ENCODE peak calls at places on chromosomes 3 and 15, in four cellular contexts. P is fibroblast of lung; L is CD8-positive, alpha-beta T cell; G is Caco-2. N is an unnamed sample.

GRCh38 chr15:64130159-64130558 is 21.4 kb upstream of the SNX22 start:
- DNase-seq in P (no peak), L (no peak), G (no peak), N (no peak)

GRCh38 chr3:50267280-50267913 is 1.6 kb upstream of the SEMA3B start:
- DNase-seq in P (no peak), L (no peak), G (no peak), N (peak; percentile 84)

GRCh38 chr15:78921517-78921916 is 23.3 kb downstream of the CTSH start:
- DNase-seq in P (no peak), L (no peak), G (no peak), N (no peak)

GRCh38 chr3:154548341-154548740 is 118.4 kb upstream of the GPR149 start:
- DNase-seq in P (no peak), L (no peak), G (no peak), N (no peak)

GRCh38 chr15:57697588-57697987 is 8.9 kb upstream of the POLR2M start:
- DNase-seq in P (peak; percentile 10), L (no peak), G (no peak), N (no peak)

GRCh38 chr3:14491396-14492190 is 48.5 kb downstream of the GRIP2 start:
- DNase-seq in P (no peak), L (no peak), G (no peak), N (no peak)

GRCh38 chr3:30346927-30347320 is 259.5 kb upstream of the TGFBR2 start:
- DNase-seq in P (no peak), L (no peak), G (no peak), N (no peak)

GRCh38 chr3:121998030-121998580 is 23.9 kb downstream of the ILDR1 start:
- DNase-seq in P (peak; percentile 18), L (no peak), G (no peak), N (no peak)

GRCh38 chr3:41199866-41200668 is 762 bp downstream of the CTNNB1 start:
- DNase-seq in P (peak; percentile 31), L (peak; percentile 39), G (no peak), N (no peak)

GRCh38 chr15:101525087-101525669 is 35.7 kb upstream of the PCSK6 start:
- DNase-seq in P (no peak), L (no peak), G (no peak), N (no peak)

GRCh38 chr3:51642462-51642861 is 28.6 kb upstream of the TEX264 start:
- DNase-seq in P (peak; percentile 21), L (no peak), G (peak; percentile 20), N (no peak)

GRCh38 chr15:70341566-70341965 is 243.8 kb upstream of the TLE3 start:
- DNase-seq in P (no peak), L (no peak), G (no peak), N (no peak)

GRCh38 chr15:70200003-70200410 is 102.3 kb upstream of the TLE3 start:
- DNase-seq in P (no peak), L (no peak), G (no peak), N (no peak)

GRCh38 chr15:77804210-77804609 is 171.5 kb upstream of the LINGO1 start:
- DNase-seq in P (no peak), L (no peak), G (no peak), N (no peak)

GRCh38 chr3:16048435-16049318 is 125.8 kb upstream of the GALNT15 start:
- DNase-seq in P (peak; percentile 86), L (peak; percentile 31), G (peak; percentile 74), N (no peak)

GRCh38 chr3:113166719-113167492 is 44.5 kb upstream of the BOC start:
- DNase-seq in P (peak; percentile 73), L (no peak), G (no peak), N (no peak)

GRCh38 chr3:94069242-94069813 is 6.5 kb downstream of the NSUN3 start:
- DNase-seq in P (peak; percentile 57), L (no peak), G (no peak), N (no peak)

GRCh38 chr3:190238871-190239270 is 83.4 kb downstream of the CLDN1 start:
- DNase-seq in P (no peak), L (no peak), G (no peak), N (no peak)

GRCh38 chr3:45112939-45113338 is 33.2 kb downstream of the CDCP1 start:
- DNase-seq in P (peak; percentile 83), L (no peak), G (no peak), N (no peak)

GRCh38 chr3:49266410-49267170 is 10.4 kb downstream of the C3orf62 start:
- DNase-seq in P (no peak), L (no peak), G (no peak), N (no peak)

GRCh38 chr3:182567666-182568065 is 225.6 kb upstream of the ATP11B start:
- DNase-seq in P (no peak), L (no peak), G (no peak), N (no peak)

GRCh38 chr15:70376929-70377691 is 279.4 kb upstream of the TLE3 start:
- DNase-seq in P (peak; percentile 48), L (no peak), G (no peak), N (peak; percentile 73)

GRCh38 chr3:102223139-102223538 is 211.7 kb upstream of the ZPLD1 start:
- DNase-seq in P (no peak), L (no peak), G (no peak), N (no peak)

GRCh38 chr3:154275308-154275707 is 49.0 kb downstream of the DHX36 start:
- DNase-seq in P (no peak), L (no peak), G (no peak), N (no peak)

GRCh38 chr15:77895742-77896141 is 181.8 kb downstream of the TBC1D2B start:
- DNase-seq in P (no peak), L (no peak), G (no peak), N (no peak)

GRCh38 chr3:185822221-185822956 is 2.5 kb downstream of the IGF2BP2 start:
- DNase-seq in P (peak; percentile 83), L (no peak), G (no peak), N (no peak)

GRCh38 chr3:32969656-32970055 is 18.2 kb downstream of the CCR4 start:
- DNase-seq in P (peak; percentile 17), L (no peak), G (no peak), N (no peak)

GRCh38 chr3:16060358-16060852 is 114.1 kb upstream of the GALNT15 start:
- DNase-seq in P (peak; percentile 100), L (no peak), G (peak; percentile 77), N (no peak)

GRCh38 chr3:171944109-171945016 is 95.0 kb upstream of the FNDC3B start:
- DNase-seq in P (peak; percentile 39), L (no peak), G (no peak), N (no peak)

GRCh38 chr3:149061776-149062175 is 24.6 kb downstream of the HLTF start:
- DNase-seq in P (no peak), L (no peak), G (no peak), N (no peak)

GRCh38 chr3:170499562-170500156 is 81.0 kb downstream of the CLDN11 start:
- DNase-seq in P (peak; percentile 84), L (no peak), G (peak; percentile 47), N (no peak)

GRCh38 chr3:32026583-32026982 is 45.0 kb downstream of the ZNF860 start:
- DNase-seq in P (no peak), L (no peak), G (no peak), N (no peak)

GRCh38 chr3:43499256-43499655 is 122.6 kb downstream of the ANO10 start:
- DNase-seq in P (no peak), L (no peak), G (no peak), N (no peak)

GRCh38 chr3:137110392-137110996 is 152.7 kb downstream of the IL20RB start:
- DNase-seq in P (peak; percentile 39), L (no peak), G (peak; percentile 28), N (no peak)

DNA sequence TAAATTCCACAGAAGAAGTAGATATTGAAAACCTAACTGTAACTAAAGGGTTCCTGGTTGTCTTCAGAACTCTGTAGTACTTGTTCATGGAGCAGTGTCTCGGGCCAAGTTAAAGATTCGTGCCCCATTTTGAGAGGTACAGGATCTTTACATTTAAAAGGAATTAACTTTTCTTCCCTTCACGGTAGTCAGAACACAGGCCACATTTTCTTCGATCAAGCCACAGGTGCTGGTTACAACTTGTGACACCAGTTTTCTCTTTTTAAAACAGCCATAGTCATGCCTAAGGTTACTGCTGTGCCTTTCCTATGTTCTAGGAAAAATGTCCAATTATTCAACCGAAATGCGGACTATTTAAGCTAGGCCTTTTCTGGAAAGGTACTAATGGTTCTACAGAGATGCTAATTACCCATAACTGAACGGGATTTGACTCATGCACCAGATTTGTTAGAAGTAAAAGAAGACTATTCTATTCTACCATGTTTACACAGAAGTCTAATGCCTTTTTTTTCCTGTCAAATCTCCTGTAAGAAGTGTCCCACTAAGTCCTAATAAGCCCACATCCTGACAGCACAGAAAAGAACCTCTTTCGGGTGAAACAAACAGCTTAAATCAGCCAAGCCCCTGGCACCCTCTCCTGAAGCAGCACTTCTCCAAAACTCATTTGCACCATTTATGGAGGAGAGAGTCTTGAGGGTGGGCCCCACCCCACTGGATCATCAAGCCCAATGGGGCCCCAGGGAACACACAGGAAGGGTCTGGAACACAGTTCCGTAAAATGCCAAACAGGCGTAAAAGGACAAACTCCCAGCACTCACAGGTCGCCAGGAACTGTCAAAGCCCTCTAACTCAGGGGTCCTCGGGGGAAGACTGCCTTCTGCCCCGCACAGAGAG is 1.9 kb downstream of the LRIG1 start:
- DNase-seq in P (peak; percentile 34), L (no peak), G (no peak), N (no peak)
- H3K4me3 ChIP-seq in P (peak overlapping the region; percentile 91), L (no peak overlapping the region), G (peak overlapping the region; percentile 98), N (peak overlapping the region; percentile 99)

DNA sequence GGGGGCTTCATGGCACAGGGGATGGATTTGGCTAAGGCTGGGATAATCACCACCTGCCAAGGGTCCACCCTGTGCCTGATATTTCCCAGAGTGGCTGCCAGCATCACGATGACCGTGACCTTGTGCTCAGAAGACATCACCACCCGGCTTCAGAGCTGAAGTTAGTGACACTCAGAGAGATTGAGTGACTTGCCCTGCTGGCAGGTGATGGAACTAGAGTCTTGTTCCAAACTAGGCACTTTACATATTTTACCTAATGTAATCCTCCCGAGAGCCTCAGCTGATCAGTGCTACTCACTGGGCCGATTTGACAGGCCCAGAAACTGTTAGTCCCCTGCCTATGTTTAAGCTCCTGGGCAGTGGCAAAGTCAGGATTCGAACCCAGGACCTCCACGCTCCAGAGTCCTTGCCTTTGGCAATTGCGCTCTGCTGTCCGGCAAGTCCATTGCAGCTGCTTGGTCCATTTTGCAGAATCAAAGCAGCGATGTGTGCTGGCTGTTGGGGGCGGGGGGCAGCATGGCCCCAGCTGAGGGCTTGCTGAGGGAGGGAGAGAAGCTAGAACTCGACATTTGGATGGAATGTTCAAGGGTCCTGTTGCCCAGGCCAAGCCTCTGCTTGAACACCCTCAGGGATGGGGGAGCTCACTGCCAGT is 74.8 kb upstream of the GATA2 start:
- DNase-seq in P (no peak), L (no peak), G (no peak), N (no peak)
- TF ChIP-seq CTCF in P (no peak), L (no peak), G (no peak), N (no peak)

DNA sequence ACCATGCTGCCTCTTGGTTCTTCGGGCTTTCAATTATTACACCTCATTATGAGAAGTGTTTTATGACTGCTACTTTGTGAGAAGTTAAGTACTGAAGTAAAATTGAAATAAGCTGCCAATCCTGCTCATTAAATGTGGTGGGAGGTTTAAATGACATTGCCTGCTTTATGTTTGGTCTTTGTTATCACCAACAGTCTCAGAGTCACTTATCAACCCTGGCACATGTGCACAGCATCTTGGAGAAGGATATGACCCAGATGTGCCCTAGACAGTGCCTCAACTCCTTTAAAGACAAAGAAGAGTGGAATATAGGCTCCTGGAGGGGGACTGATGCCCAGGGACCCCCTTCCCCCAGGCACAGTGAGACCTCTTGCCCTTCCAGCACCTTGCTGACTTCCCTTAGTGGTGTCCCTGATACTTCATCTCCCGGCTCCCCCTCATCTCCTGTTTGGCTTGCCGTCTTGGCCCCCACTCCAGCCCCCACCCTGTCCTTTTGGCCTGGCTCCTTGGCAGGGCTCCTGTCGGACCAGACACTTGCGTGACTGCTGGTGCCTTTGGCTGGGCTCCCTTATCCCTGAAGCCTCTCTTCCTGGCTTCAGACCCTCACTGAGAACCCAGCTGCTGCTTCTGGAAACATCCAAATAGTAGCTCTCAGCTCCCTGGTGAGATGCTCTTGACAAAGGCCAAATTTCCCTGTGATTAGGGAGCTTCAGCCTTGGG is 39.8 kb downstream of the ARHGAP31 start:
- DNase-seq in P (no peak), L (no peak), G (no peak), N (no peak)
- H3K4me1 ChIP-seq in P (no peaks in the 10 kb centered on the region), L (no peaks in the 10 kb centered on the region), G (no peaks in the 10 kb centered on the region), N (no peaks in the 10 kb centered on the region)

GRCh38 chr3:139124197-139124596 is 79.5 kb upstream of the PRR23C start:
- DNase-seq in P (no peak), L (no peak), G (no peak), N (no peak)
- H3K4me3 ChIP-seq in P (no peak overlapping the region), L (no peak overlapping the region), G (no peak overlapping the region), N (no peak overlapping the region)